ENCODE peak calls at places on chromosomes 13 and 19, in five cellular contexts. L is PC-3, I is GM23248, G is SK-N-SH, Z is HCT116. O is an unnamed sample.
A peak's percentile ranks its signal among the peaks of the same experiment; 100 is the strongest.

GRCh38 chr13:101965096-101965495 is 436.8 kb downstream of the FGF14 start:
- DNase-seq in L (no peak), G (no peak), Z (no peak), I (no peak), O (no peak)

GRCh38 chr19:30102239-30102638 is 160.2 kb downstream of the URI1 start:
- DNase-seq in G (no peak), I (no peak), L (no peak), Z (no peak), O (no peak)

GRCh38 chr13:110617326-110618072 is 2.2 kb downstream of the NAXD start:
- DNase-seq in L (no peak), G (no peak), I (peak; percentile 76), Z (no peak), O (no peak)

GRCh38 chr19:9724157-9724556 is 44.4 kb downstream of the ZNF846 start:
- DNase-seq in G (no peak), Z (no peak), L (no peak), I (no peak), O (no peak)

GRCh38 chr13:98285317-98285716 is 108.2 kb upstream of the RNF113B start:
- DNase-seq in Z (no peak), I (no peak), L (no peak), G (peak; percentile 39), O (no peak)

GRCh38 chr19:664913-665443 is 2.0 kb upstream of the RNF126 start:
- DNase-seq in Z (peak; percentile 55), I (peak; percentile 79), G (peak; percentile 97), L (peak; percentile 82), O (peak; percentile 67)

GRCh38 chr19:49331616-49332055 is 3.6 kb upstream of the CD37 start:
- DNase-seq in I (peak; percentile 60), Z (peak; percentile 37), L (peak; percentile 55), G (peak; percentile 63), O (peak; percentile 54)

GRCh38 chr13:92315265-92315664 is 911.3 kb upstream of the GPC6 start:
- DNase-seq in I (no peak), L (no peak), G (no peak), Z (no peak), O (peak; percentile 12)

GRCh38 chr13:37797606-37798005 is 72.0 kb downstream of the TRPC4 start:
- DNase-seq in L (no peak), G (no peak), I (peak; percentile 11), Z (no peak), O (no peak)

GRCh38 chr13:23279321-23279720 is 98.5 kb downstream of the SGCG start:
- DNase-seq in I (no peak), G (no peak), L (no peak), Z (no peak), O (no peak)

GRCh38 chr19:4744451-4745170 is 21.0 kb upstream of the DPP9 start:
- DNase-seq in L (peak; percentile 88), G (no peak), Z (no peak), I (peak; percentile 97), O (no peak)

GRCh38 chr19:5451494-5451893 is 3.7 kb upstream of the ZNRF4 start:
- DNase-seq in I (no peak), G (no peak), Z (no peak), L (no peak), O (no peak)

DNA sequence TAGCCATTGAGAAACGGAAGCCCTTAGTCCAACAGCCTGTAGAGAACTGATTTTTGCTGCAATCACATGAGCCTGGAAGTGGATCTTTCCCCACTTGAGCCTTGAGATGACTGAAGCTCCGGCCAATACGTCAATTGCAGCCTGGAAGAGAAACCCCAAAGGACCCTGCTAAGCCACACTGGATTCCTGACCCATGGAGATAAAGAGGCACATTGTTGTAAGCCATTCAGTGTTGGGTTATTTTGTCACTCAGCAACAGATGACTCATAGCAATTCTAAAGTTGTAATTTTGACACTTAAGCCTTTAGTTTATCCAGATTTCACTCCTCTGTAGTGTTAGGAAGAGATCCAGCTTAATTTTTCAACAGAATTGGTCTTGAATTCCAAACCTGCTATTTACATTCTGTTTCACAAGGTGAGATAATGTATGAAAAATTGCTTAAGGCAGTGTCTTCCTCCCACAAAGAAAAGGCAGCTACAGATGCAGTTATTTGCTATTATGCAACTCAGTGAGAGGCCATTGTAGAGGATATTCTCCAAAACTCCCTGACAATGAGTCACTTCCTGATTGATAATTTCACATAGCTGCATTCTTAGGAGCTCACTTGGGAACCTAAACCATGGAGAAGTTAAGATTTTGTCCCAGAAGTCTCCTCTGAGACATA is 59.4 kb upstream of the TSHZ3 start:
- DNase-seq in L (peak; percentile 36), G (no peak), I (peak; percentile 90), Z (no peak), O (no peak)
- H3K9me2 ChIP-seq in L (no peaks in the 10 kb centered on the region), G (no peaks in the 10 kb centered on the region), I (no peaks in the 10 kb centered on the region), Z (no peaks in the 10 kb centered on the region), O (no peaks in the 10 kb centered on the region)

GRCh38 chr19:19600793-19601346 is 17.6 kb downstream of the PBX4 start:
- DNase-seq in Z (no peak), G (no peak), L (no peak), I (no peak), O (no peak)

GRCh38 chr19:19602136-19602712 is 16.3 kb downstream of the PBX4 start:
- DNase-seq in G (no peak), I (no peak), L (no peak), Z (no peak), O (no peak)

GRCh38 chr19:19602713-19603320 is 15.7 kb downstream of the PBX4 start:
- DNase-seq in L (no peak), G (no peak), I (no peak), Z (no peak), O (no peak)

GRCh38 chr19:19597809-19598306 is 20.6 kb downstream of the PBX4 start:
- DNase-seq in L (no peak), G (no peak), I (no peak), Z (no peak), O (no peak)

DNA sequence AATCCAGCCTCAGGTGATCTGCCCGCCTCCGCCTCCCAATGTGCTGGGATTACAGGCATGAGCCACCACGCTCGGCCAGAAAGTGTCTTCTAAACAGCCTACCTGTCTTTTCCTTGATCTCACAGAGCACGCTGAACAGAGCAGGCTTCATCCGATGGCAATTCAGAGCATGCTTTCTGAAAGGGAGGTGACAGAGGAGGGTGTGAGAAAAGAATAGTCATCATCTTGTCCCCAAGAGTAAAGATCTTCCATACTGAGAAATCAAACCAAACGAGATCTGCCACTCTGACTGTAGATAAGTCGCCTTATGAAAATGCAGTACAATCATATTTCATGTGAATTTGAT is 19.3 kb downstream of the PBX4 start:
- DNase-seq in I (no peak), L (no peak), G (no peak), Z (no peak), O (no peak)
- H3K9ac ChIP-seq in I (no peak overlapping the region), L (no peak overlapping the region), G (no peak overlapping the region), Z (no peak overlapping the region), O (no peak overlapping the region)

DNA sequence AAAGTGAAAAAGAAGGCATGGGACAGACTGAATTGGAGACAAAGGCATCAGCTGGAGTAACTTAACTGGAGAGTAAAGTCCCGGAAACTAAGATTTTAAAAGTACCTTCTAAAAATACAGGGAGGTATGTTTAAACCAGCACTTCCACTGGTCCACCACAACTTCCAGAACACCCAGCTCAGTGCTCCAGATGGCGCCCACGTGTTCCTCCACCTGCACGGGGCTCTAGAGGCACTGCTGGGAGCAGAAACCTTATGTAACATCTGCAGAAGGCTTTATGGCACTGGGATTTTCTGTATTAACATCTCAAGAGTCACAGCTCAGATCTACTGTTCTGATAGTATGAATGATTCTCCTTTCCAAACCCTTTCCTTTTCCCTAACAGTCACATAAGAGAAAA is 252.1 kb downstream of the DCLK1 start:
- DNase-seq in L (no peak), G (no peak), Z (no peak), I (no peak), O (peak; percentile 28)
- H3K9me2 ChIP-seq in L (no peaks in the 10 kb centered on the region), G (no peaks in the 10 kb centered on the region), Z (no peaks in the 10 kb centered on the region), I (no peaks in the 10 kb centered on the region), O (no peaks in the 10 kb centered on the region)

DNA sequence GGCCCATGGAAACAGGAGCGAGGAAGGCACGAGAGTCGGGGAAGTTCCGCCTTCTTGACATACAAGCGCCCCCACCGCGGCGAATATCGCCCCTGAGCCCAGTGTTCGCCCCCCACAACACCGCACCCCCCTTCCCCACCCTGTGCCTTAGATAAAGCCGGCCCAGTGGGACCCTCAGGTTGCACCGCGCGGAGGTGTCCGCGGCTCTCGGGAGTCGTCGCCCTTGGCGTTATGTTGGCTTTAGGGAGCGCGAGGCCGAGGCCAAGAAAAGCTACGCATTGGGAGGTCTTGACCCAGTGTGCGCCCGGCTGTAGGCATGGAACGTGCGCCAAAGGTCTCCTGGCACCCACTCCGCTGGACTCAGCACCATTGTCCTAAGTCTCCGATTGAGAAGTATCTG is 603 bp upstream of the ZNF132 start:
- DNase-seq in L (no peak), G (no peak), Z (no peak), I (peak; percentile 13), O (no peak)
- H3K9ac ChIP-seq in L (no peak overlapping the region), G (peak overlapping the region; percentile 33), Z (no peak overlapping the region), I (peak overlapping the region; percentile 77), O (no peak overlapping the region)

GRCh38 chr13:44908266-44908665 is 81.0 kb downstream of the NUFIP1 start:
- DNase-seq in L (peak; percentile 45), Z (no peak), I (peak; percentile 33), G (no peak), O (no peak)
- H3K9me2 ChIP-seq in L (no peaks in the 10 kb centered on the region), Z (no peaks in the 10 kb centered on the region), I (no peaks in the 10 kb centered on the region), G (no peaks in the 10 kb centered on the region), O (no peaks in the 10 kb centered on the region)

GRCh38 chr13:29480893-29481525 is 114.5 kb downstream of the SLC7A1 start:
- DNase-seq in Z (no peak), I (no peak), L (no peak), G (no peak), O (no peak)
- H3K9ac ChIP-seq in Z (no peak overlapping the region), I (no peak overlapping the region), L (no peak overlapping the region), G (no peak overlapping the region), O (no peak overlapping the region)

GRCh38 chr19:36259211-36259610 is 44.3 kb downstream of the ZNF146 start:
- DNase-seq in Z (no peak), I (no peak), G (no peak), L (no peak), O (no peak)
- H3K9me2 ChIP-seq in Z (no peaks in the 10 kb centered on the region), I (no peaks in the 10 kb centered on the region), G (no peaks in the 10 kb centered on the region), L (no peaks in the 10 kb centered on the region), O (no peaks in the 10 kb centered on the region)